ENCODE peak calls at places on chromosomes 4 and X, in four cellular contexts. O is HepG2, P is endodermal cell, Q is epithelial cell of esophagus. D is an unnamed sample.

GRCh38 chrX:133171962-133172708 is 46.0 kb downstream of the TFDP3 start:
- DNase-seq in O (no peak), P (peak), Q (peak), D (no peak)

GRCh38 chr4:54290980-54291379 is 61.9 kb downstream of the PDGFRA start:
- DNase-seq in O (no peak), P (no peak), Q (no peak), D (no peak)

GRCh38 chr4:96356591-96357360 is 516.9 kb downstream of the PDHA2 start:
- DNase-seq in O (no peak), P (no peak), Q (peak), D (no peak)

GRCh38 chrX:123884809-123885408 is 25.1 kb downstream of the XIAP start:
- DNase-seq in O (peak), P (no peak), Q (peak), D (peak)

GRCh38 chrX:47460561-47460960 is 22.5 kb downstream of the ZNF41 start:
- DNase-seq in O (no peak), P (no peak), Q (no peak), D (no peak)

GRCh38 chrX:12360991-12361598 is 222.8 kb downstream of the FRMPD4 start:
- DNase-seq in O (no peak), P (no peak), Q (peak), D (no peak)

GRCh38 chrX:98548550-98548949 is 1664.8 kb downstream of the RPA4 start:
- DNase-seq in O (no peak), P (peak), Q (no peak), D (no peak)

GRCh38 chr4:75512336-75513211 is 1.6 kb downstream of the RCHY1 start:
- DNase-seq in O (peak), P (peak), Q (peak), D (no peak)

GRCh38 chr4:5383191-5383980 is 325.0 kb downstream of the EVC2 start:
- DNase-seq in O (no peak), P (no peak), Q (no peak), D (no peak)

GRCh38 chr4:77827343-77827742 is 8.2 kb upstream of the CNOT6L start:
- DNase-seq in O (no peak), P (no peak), Q (no peak), D (no peak)

GRCh38 chr4:152729466-152729865 is 49.7 kb upstream of the TMEM154 start:
- DNase-seq in O (no peak), P (no peak), Q (peak), D (no peak)

GRCh38 chr4:102308032-102308799 is 37.1 kb downstream of the SLC39A8 start:
- DNase-seq in O (no peak), P (no peak), Q (peak), D (no peak)

GRCh38 chrX:120456973-120457372 is 12.1 kb downstream of the LAMP2 start:
- DNase-seq in O (no peak), P (no peak), Q (peak), D (no peak)

GRCh38 chr4:98733601-98734000 is 75.2 kb upstream of the TSPAN5 start:
- DNase-seq in O (no peak), P (no peak), Q (no peak), D (no peak)

GRCh38 chrX:88558421-88558820 is 188.6 kb upstream of the CPXCR1 start:
- DNase-seq in O (no peak), P (no peak), Q (no peak), D (no peak)

GRCh38 chr4:165326831-165327210 is 648 bp upstream of the MSMO1 start:
- DNase-seq in O (peak), P (peak), Q (peak), D (peak)

GRCh38 chrX:151516538-151517187 is 46.8 kb upstream of the PASD1 start:
- DNase-seq in O (no peak), P (no peak), Q (no peak), D (no peak)

GRCh38 chr4:53943345-53944085 is 120.9 kb downstream of the CHIC2 start:
- DNase-seq in O (no peak), P (no peak), Q (peak), D (no peak)

DNA sequence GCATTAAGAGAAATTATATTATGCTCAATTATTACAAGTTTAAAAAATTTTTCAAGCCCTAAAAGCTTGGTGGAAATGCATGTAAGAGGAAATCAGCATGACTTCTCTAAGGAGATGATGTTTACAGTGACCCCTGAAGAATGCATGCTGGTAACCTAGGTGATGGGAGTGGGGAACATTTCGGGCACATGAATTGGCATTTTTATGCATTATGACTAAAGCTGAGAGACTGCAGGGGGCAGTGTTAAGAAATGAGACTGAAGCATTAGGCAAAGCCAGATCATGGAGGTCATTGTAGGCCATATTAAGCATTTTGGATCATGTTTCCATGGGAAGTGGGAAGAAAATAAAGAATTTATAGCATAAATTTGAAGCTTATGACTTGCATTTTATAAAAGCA is 421.3 kb downstream of the FAT4 start:
- DNase-seq in O (peak), P (peak), Q (no peak), D (no peak)
- TF ChIP-seq CTCF in O (peak), P (peak), Q (no peak), D (no peak)

GRCh38 chrX:102712967-102713677 is 874 bp downstream of the GPRASP2 start:
- DNase-seq in O (no peak), P (peak), Q (peak), D (peak)
- TF ChIP-seq CTCF in O (no peak), P (peak), Q (peak), D (no peak)

DNA sequence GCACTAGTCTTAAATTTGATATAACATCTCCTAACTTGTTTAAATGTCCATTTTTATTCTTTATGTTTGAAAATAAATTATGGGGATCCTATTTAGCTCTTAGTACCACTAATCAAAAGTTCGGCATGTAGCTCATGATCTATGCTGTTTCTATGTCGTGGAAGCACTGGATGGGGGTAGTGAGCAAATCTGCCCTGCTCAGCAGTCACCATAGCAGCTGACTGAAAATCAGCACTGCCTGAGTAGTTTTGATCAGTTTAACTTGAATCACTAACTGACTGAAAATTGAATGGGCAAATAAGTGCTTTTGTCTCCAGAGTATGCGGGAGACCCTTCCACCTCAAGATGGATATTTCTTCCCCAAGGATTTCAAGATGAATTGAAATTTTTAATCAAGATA is 27.6 kb downstream of the NUDT6 start:
- DNase-seq in O (no peak), P (no peak), Q (no peak), D (no peak)
- TF ChIP-seq CTCF in O (no peak), P (peak), Q (no peak), D (no peak)

GRCh38 chr4:38519671-38520070 is 144.3 kb upstream of the KLF3 start:
- DNase-seq in O (no peak), P (no peak), Q (no peak), D (no peak)
- TF ChIP-seq CTCF in O (no peak), P (no peak), Q (no peak), D (no peak)

GRCh38 chrX:68808686-68809357 is 20.0 kb upstream of the EFNB1 start:
- DNase-seq in O (no peak), P (peak), Q (no peak), D (no peak)
- TF ChIP-seq CTCF in O (peak), P (peak), Q (peak), D (no peak)

GRCh38 chrX:25427873-25428555 is 412.2 kb upstream of the ARX start:
- DNase-seq in O (no peak), P (peak), Q (no peak), D (no peak)
- TF ChIP-seq CTCF in O (peak), P (peak), Q (no peak), D (no peak)